ENCODE peak calls at places on chromosomes 3 and 15, in nine cellular contexts. V, H, G, N, S, B, Q, E and A are unnamed samples.

GRCh38 chr3:12301513-12301912 is 12.6 kb downstream of the PPARG start:
- DNase-seq in V (no peak), H (no peak), G (no peak), N (no peak), S (no peak), B (no peak), Q (no peak), E (no peak), A (no peak)

GRCh38 chr3:156659260-156659659 is 15.1 kb upstream of the TIPARP start:
- DNase-seq in V (no peak), H (no peak), G (no peak), N (no peak), S (no peak), B (no peak), Q (no peak), E (no peak), A (no peak)

GRCh38 chr15:66765478-66766281 is 63.6 kb downstream of the SMAD6 start:
- DNase-seq in V (peak; percentile 91), H (peak; percentile 88), G (no peak), N (no peak), S (peak; percentile 81), B (peak; percentile 31), Q (peak; percentile 85), E (peak; percentile 93), A (peak; percentile 9)

GRCh38 chr15:72235298-72235697 is 4.3 kb upstream of the PKM start:
- DNase-seq in V (no peak), H (no peak), G (no peak), N (no peak), S (no peak), B (no peak), Q (no peak), E (no peak), A (no peak)

GRCh38 chr3:134364936-134365765 is 9.1 kb downstream of the AMOTL2 start:
- DNase-seq in V (no peak), H (no peak), G (peak; percentile 4), N (no peak), S (no peak), B (no peak), Q (peak; percentile 63), E (no peak), A (no peak)

GRCh38 chr15:71044006-71044405 is 71.3 kb upstream of the THSD4 start:
- DNase-seq in V (no peak), H (no peak), G (no peak), N (no peak), S (no peak), B (no peak), Q (no peak), E (no peak), A (no peak)

GRCh38 chr15:54109014-54109413 is 130.8 kb downstream of the UNC13C start:
- DNase-seq in V (no peak), H (no peak), G (no peak), N (no peak), S (no peak), B (no peak), Q (no peak), E (no peak), A (no peak)

GRCh38 chr3:102189564-102190339 is 245.1 kb upstream of the ZPLD1 start:
- DNase-seq in V (no peak), H (peak; percentile 60), G (no peak), N (no peak), S (no peak), B (no peak), Q (no peak), E (no peak), A (no peak)

GRCh38 chr3:169058681-169059080 is 604.8 kb downstream of the MECOM start:
- DNase-seq in V (no peak), H (no peak), G (no peak), N (no peak), S (no peak), B (no peak), Q (no peak), E (no peak), A (no peak)

GRCh38 chr3:157120071-157120892 is 39.7 kb downstream of the CCNL1 start:
- DNase-seq in V (peak; percentile 72), H (no peak), G (no peak), N (no peak), S (no peak), B (no peak), Q (peak; percentile 68), E (no peak), A (no peak)

DNA sequence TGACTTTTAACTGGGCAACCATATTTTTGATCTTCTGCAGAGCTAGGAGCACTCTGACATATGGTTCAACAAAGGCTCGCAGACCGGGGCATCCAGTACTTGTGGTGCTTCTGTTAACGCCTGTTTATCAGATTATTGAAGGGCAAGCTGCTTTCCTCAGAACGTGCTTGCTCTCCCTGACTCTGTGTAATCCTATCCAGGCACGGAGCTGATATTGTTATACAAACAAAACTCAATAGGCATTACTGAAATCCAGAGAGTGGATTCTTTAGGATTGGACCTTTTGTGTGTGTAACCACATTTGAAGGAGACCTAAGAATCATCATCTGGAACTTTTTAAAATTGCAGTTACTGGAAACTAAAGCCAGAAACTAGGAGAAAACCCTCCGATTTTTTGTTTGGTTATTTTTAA is 246.5 kb downstream of the PTPRG start:
- DNase-seq in V (no peak), H (no peak), G (peak; percentile 55), N (no peak), S (no peak), B (no peak), Q (no peak), E (no peak), A (no peak)
- H3K4me1 ChIP-seq in V (peaks cover 25% of the 10 kb centered on the region), H (peaks cover 56% of the 10 kb centered on the region), G (peaks cover 51% of the 10 kb centered on the region), N (no peaks in the 10 kb centered on the region), S (no peaks in the 10 kb centered on the region), B (peaks cover 73% of the 10 kb centered on the region), Q (peaks cover 29% of the 10 kb centered on the region), E (peaks cover 74% of the 10 kb centered on the region), A (peaks cover 100% of the 10 kb centered on the region)

GRCh38 chr3:107284570-107284969 is 92.7 kb upstream of the CCDC54 start:
- DNase-seq in V (no peak), H (no peak), G (no peak), N (no peak), S (no peak), B (no peak), Q (no peak), E (no peak), A (no peak)
- H3K4me3 ChIP-seq in V (no peak overlapping the region), H (no peak overlapping the region), G (no peak overlapping the region), N (no peak overlapping the region), S (no peak overlapping the region), B (no peak overlapping the region), Q (no peak overlapping the region), E (no peak overlapping the region), A (no peak overlapping the region)

GRCh38 chr3:15436246-15436645 is 8.8 kb downstream of the EAF1 start:
- DNase-seq in V (no peak), H (no peak), G (no peak), N (no peak), S (no peak), B (no peak), Q (no peak), E (no peak), A (no peak)

GRCh38 chr3:15439476-15439875 is 12.1 kb downstream of the EAF1 start:
- DNase-seq in V (no peak), H (no peak), G (no peak), N (no peak), S (no peak), B (no peak), Q (no peak), E (peak; percentile 58), A (no peak)

GRCh38 chr3:15443826-15444524 is 16.6 kb downstream of the EAF1 start:
- DNase-seq in V (no peak), H (no peak), G (no peak), N (no peak), S (no peak), B (no peak), Q (no peak), E (no peak), A (no peak)

GRCh38 chr3:15438988-15439387 is 11.6 kb downstream of the EAF1 start:
- DNase-seq in V (no peak), H (no peak), G (no peak), N (no peak), S (no peak), B (no peak), Q (no peak), E (no peak), A (no peak)

DNA sequence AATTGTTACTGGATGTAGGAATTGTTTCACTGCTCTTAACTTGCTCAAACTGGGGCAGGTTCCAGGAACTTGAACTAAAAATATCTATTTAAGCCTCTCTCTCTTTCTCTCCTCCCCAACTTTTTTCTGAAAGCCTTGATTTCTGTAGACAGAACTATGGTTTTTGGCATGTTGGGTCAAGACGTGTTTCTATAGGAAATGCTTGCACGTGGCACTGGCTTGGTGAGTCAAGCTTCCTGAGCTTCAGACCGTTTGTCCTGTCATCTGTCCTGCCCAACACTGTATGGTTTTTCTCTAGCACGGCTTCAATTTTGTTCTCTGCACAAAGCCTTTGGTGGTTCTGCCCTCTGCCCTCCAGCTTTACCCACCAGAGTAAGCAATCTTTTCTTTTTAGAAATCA is 13.5 kb downstream of the EAF1 start:
- DNase-seq in V (no peak), H (no peak), G (no peak), N (no peak), S (no peak), B (no peak), Q (no peak), E (no peak), A (no peak)
- H3K4me1 ChIP-seq in V (no peaks in the 10 kb centered on the region), H (peaks cover 6% of the 10 kb centered on the region), G (no peaks in the 10 kb centered on the region), N (no peaks in the 10 kb centered on the region), S (no peaks in the 10 kb centered on the region), B (no peaks in the 10 kb centered on the region), Q (peaks cover 3% of the 10 kb centered on the region), E (peaks cover 6% of the 10 kb centered on the region), A (peaks cover 11% of the 10 kb centered on the region)

GRCh38 chr15:49041406-49041805 is 4.8 kb downstream of the SECISBP2L start:
- DNase-seq in V (no peak), H (no peak), G (no peak), N (no peak), S (no peak), B (no peak), Q (no peak), E (no peak), A (no peak)
- H3K4me3 ChIP-seq in V (no peak overlapping the region), H (no peak overlapping the region), G (no peak overlapping the region), N (no peak overlapping the region), S (no peak overlapping the region), B (no peak overlapping the region), Q (no peak overlapping the region), E (no peak overlapping the region), A (no peak overlapping the region)